ENCODE peak calls at places on chromosomes 3 and 15, in four cellular contexts. G is HepG2, I is K562, Z is GM12878. V is an unnamed sample.

GRCh38 chr3:10956531-10956930 is 36.0 kb upstream of the SLC6A1 start:
- DNase-seq in I (no peak), G (no peak), Z (no peak), V (no peak)

GRCh38 chr3:52310861-52311566 is 5.1 kb upstream of the DNAH1 start:
- DNase-seq in G (no peak), I (no peak), Z (peak; percentile 47), V (no peak)

GRCh38 chr15:82128401-82129143 is 82.8 kb upstream of the MEX3B start:
- DNase-seq in G (no peak), Z (no peak), I (no peak), V (no peak)

GRCh38 chr3:127484601-127485388 is 105.7 kb downstream of the TPRA1 start:
- DNase-seq in G (no peak), I (no peak), Z (no peak), V (no peak)

GRCh38 chr3:134232976-134233375 is 17.7 kb downstream of the RYK start:
- DNase-seq in I (no peak), G (no peak), Z (no peak), V (no peak)

GRCh38 chr15:83943043-83943442 is 289.1 kb downstream of the ADAMTSL3 start:
- DNase-seq in G (no peak), I (no peak), Z (no peak), V (no peak)

GRCh38 chr15:67745059-67745993 is 80.0 kb upstream of the SKOR1 start:
- DNase-seq in G (no peak), I (no peak), Z (no peak), V (no peak)

GRCh38 chr15:90597477-90598052 is 67.8 kb downstream of the CRTC3 start:
- DNase-seq in G (no peak), Z (peak; percentile 68), I (no peak), V (no peak)

GRCh38 chr15:51731549-51732267 is 5.7 kb downstream of the LYSMD2 start:
- DNase-seq in Z (peak; percentile 90), I (no peak), G (no peak), V (no peak)

GRCh38 chr3:66428733-66429132 is 72.1 kb downstream of the LRIG1 start:
- DNase-seq in I (no peak), G (no peak), Z (no peak), V (no peak)

GRCh38 chr15:92034227-92034626 is 180.7 kb downstream of the SLCO3A1 start:
- DNase-seq in Z (no peak), I (no peak), G (no peak), V (no peak)

GRCh38 chr15:68363353-68363752 is 68.6 kb downstream of the ITGA11 start:
- DNase-seq in I (no peak), G (no peak), Z (no peak), V (no peak)

GRCh38 chr3:38325256-38325655 is 21.3 kb upstream of the XYLB start:
- DNase-seq in Z (no peak), G (no peak), I (no peak), V (no peak)

GRCh38 chr3:46695962-46696922 is 2.8 kb upstream of the ALS2CL start:
- DNase-seq in I (no peak), G (no peak), Z (no peak), V (no peak)

GRCh38 chr3:188947401-188947982 is 224.3 kb upstream of the TPRG1 start:
- DNase-seq in I (peak; percentile 11), Z (no peak), G (no peak), V (peak; percentile 87)

GRCh38 chr3:167091186-167091585 is 288.9 kb downstream of the ZBBX start:
- DNase-seq in G (no peak), Z (no peak), I (no peak), V (no peak)

GRCh38 chr3:4720316-4721075 is 227.3 kb downstream of the ITPR1 start:
- DNase-seq in G (peak; percentile 75), Z (no peak), I (peak; percentile 86), V (peak; percentile 28)

GRCh38 chr3:30658328-30659052 is 52.1 kb downstream of the TGFBR2 start:
- DNase-seq in I (no peak), Z (peak; percentile 70), G (peak; percentile 32), V (no peak)

GRCh38 chr15:89429023-89429422 is 67.4 kb downstream of the RHCG start:
- DNase-seq in Z (no peak), G (no peak), I (peak; percentile 34), V (no peak)

DNA sequence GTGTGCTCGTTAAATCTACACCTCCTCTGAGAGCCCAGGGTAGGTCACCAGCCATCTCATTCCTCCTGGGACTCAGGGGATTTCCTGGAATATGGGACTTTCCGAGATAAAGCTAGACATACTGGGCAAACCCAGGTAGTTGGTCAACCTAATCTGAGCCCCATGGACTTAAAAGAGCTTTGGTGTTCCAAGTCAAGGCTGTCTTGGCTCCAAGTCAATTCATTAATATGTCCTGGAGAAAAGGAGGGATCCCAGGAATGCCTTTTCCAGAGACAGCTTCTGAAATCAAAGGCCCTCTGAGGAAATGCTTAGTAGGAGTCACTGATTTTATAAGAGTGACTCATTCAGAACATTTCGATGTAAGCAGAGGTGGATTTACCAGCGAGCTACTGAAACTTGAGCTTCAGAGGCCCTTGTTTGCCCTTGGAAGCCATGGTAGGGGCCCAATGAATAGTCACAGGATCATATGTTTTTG is 137.3 kb upstream of the UBE2E1 start:
- DNase-seq in Z (no peak), G (no peak), I (no peak), V (no peak)
- TF ChIP-seq NR2C2 in Z (no peak), G (no peak), I (no peak), V (no peak)

GRCh38 chr3:125003369-125003853 is 52.4 kb downstream of the HEG1 start:
- DNase-seq in Z (no peak), I (no peak), G (peak; percentile 98), V (no peak)
- TF ChIP-seq USF2 in Z (no peak), I (no peak), G (no peak), V (no peak)

GRCh38 chr15:33980159-33980558 is 11.9 kb downstream of the CHRM5 start:
- DNase-seq in Z (no peak), G (no peak), I (no peak), V (no peak)
- TF ChIP-seq NR2C2 in Z (no peak), G (no peak), I (no peak), V (no peak)

GRCh38 chr3:59483191-59483590 is 433.4 kb upstream of the CFAP20DC start:
- DNase-seq in Z (no peak), G (no peak), I (no peak), V (no peak)

GRCh38 chr3:59480486-59480995 is 430.7 kb upstream of the CFAP20DC start:
- DNase-seq in Z (peak; percentile 49), I (no peak), G (no peak), V (no peak)

GRCh38 chr3:59486468-59486964 is 436.7 kb upstream of the CFAP20DC start:
- DNase-seq in Z (no peak), G (no peak), I (no peak), V (no peak)

GRCh38 chr3:59482001-59482400 is 432.2 kb upstream of the CFAP20DC start:
- DNase-seq in G (no peak), Z (no peak), I (no peak), V (no peak)

GRCh38 chr3:59482684-59483083 is 432.9 kb upstream of the CFAP20DC start:
- DNase-seq in I (no peak), G (no peak), Z (no peak), V (no peak)
- TF ChIP-seq USF2 in I (no peak), G (no peak), Z (no peak), V (no peak)